ENCODE peak calls at places on chromosomes 4 and X, in six cellular contexts. L, P, Z, R, G and C are unnamed samples.

GRCh38 chrX:40307871-40308270 is 210.1 kb upstream of the BCOR start:
- DNase-seq in L (no peak), P (no peak), Z (no peak), R (no peak), G (no peak), C (no peak)

GRCh38 chr4:42995343-42995944 is 102.9 kb downstream of the GRXCR1 start:
- DNase-seq in L (peak; percentile 29), P (no peak), Z (peak; percentile 32), R (peak; percentile 49), G (peak; percentile 12), C (peak; percentile 65)

GRCh38 chrX:40105791-40106676 is 8.3 kb upstream of the BCOR start:
- DNase-seq in L (peak; percentile 57), P (peak; percentile 71), Z (peak; percentile 75), R (peak; percentile 54), G (peak; percentile 85), C (peak; percentile 76)

GRCh38 chr4:37601527-37601926 is 84.6 kb downstream of the RELL1 start:
- DNase-seq in L (peak; percentile 37), P (peak; percentile 54), Z (no peak), R (no peak), G (no peak), C (peak; percentile 69)

GRCh38 chr4:113300384-113301011 is 251.0 kb downstream of the ANK2 start:
- DNase-seq in L (peak; percentile 76), P (peak; percentile 39), Z (no peak), R (no peak), G (no peak), C (peak; percentile 51)

GRCh38 chr4:104494822-104495559 is at the start of gene CXXC4:
- DNase-seq in L (peak; percentile 65), P (peak; percentile 78), Z (peak; percentile 69), R (peak; percentile 77), G (no peak), C (peak; percentile 88)

GRCh38 chr4:157425897-157426296 is 205.4 kb downstream of the GRIA2 start:
- DNase-seq in L (no peak), P (no peak), Z (no peak), R (no peak), G (no peak), C (no peak)

GRCh38 chr4:2492970-2493369 is 24.1 kb downstream of the RNF4 start:
- DNase-seq in L (no peak), P (no peak), Z (no peak), R (no peak), G (no peak), C (no peak)

GRCh38 chr4:84708406-84709135 is 125.6 kb downstream of the CDS1 start:
- DNase-seq in L (no peak), P (no peak), Z (no peak), R (no peak), G (no peak), C (no peak)

GRCh38 chrX:31132803-31133202 is 61.0 kb upstream of the FTHL17 start:
- DNase-seq in L (no peak), P (no peak), Z (no peak), R (no peak), G (no peak), C (no peak)

GRCh38 chr4:15396157-15396800 is 31.6 kb upstream of the C1QTNF7 start:
- DNase-seq in L (peak; percentile 61), P (no peak), Z (peak; percentile 61), R (no peak), G (peak; percentile 49), C (peak; percentile 76)

GRCh38 chr4:41751325-41752061 is 3.0 kb upstream of the PHOX2B start:
- DNase-seq in L (no peak), P (no peak), Z (no peak), R (no peak), G (no peak), C (no peak)

GRCh38 chr4:157115613-157116340 is 39.8 kb downstream of the GLRB start:
- DNase-seq in L (peak; percentile 42), P (no peak), Z (no peak), R (no peak), G (no peak), C (peak; percentile 18)

GRCh38 chr4:173505924-173506779 is 23.9 kb downstream of the HAND2 start:
- DNase-seq in L (peak; percentile 87), P (peak; percentile 70), Z (peak; percentile 87), R (peak; percentile 39), G (peak; percentile 51), C (peak; percentile 81)

GRCh38 chrX:153684447-153685178 is 3.1 kb upstream of the SLC6A8 start:
- DNase-seq in L (no peak), P (no peak), Z (no peak), R (no peak), G (no peak), C (no peak)

GRCh38 chrX:11899091-11899490 is 141.1 kb downstream of the MSL3 start:
- DNase-seq in L (no peak), P (no peak), Z (no peak), R (no peak), G (no peak), C (no peak)